ENCODE peak calls at places on chromosome 7, in six cellular contexts. V is PC-3, Q is GM12878, Z is neuronal stem cell, S is H9, X is fibroblast of lung. L is an unnamed sample.

GRCh38 chr7:122487131-122487530 is 182.6 kb upstream of the FEZF1 start:
- DNase-seq in V (peak), Q (no peak), Z (no peak), S (no peak), X (peak), L (no peak)

GRCh38 chr7:132709971-132710567 is 133.8 kb upstream of the PLXNA4 start:
- DNase-seq in V (peak), Q (no peak), Z (peak), S (no peak), X (peak), L (no peak)

GRCh38 chr7:74289660-74290589 is 718 bp downstream of the CLIP2 start:
- DNase-seq in V (peak), Q (no peak), Z (no peak), S (no peak), X (no peak), L (no peak)

GRCh38 chr7:44847509-44847919 is 373 bp downstream of the H2AZ2 start:
- DNase-seq in V (peak), Q (peak), Z (no peak), S (no peak), X (peak), L (peak)

GRCh38 chr7:27952393-27953290 is 212.7 kb downstream of the TAX1BP1 start:
- DNase-seq in V (no peak), Q (no peak), Z (no peak), S (no peak), X (peak), L (no peak)

GRCh38 chr7:91657386-91658120 is 222.9 kb downstream of the MTERF1 start:
- DNase-seq in V (peak), Q (no peak), Z (no peak), S (no peak), X (peak), L (no peak)

GRCh38 chr7:5636914-5637313 is 144.5 kb downstream of the RNF216 start:
- DNase-seq in V (peak), Q (no peak), Z (no peak), S (no peak), X (peak), L (no peak)

GRCh38 chr7:77757589-77757988 is 40.6 kb downstream of the TMEM60 start:
- DNase-seq in V (no peak), Q (peak), Z (no peak), S (no peak), X (no peak), L (peak)

GRCh38 chr7:27151341-27151944 is 940 bp downstream of the HOXA3 start:
- DNase-seq in V (peak), Q (no peak), Z (no peak), S (no peak), X (no peak), L (no peak)

GRCh38 chr7:151689196-151689971 is 169.7 kb upstream of the RHEB start:
- DNase-seq in V (no peak), Q (no peak), Z (no peak), S (no peak), X (peak), L (no peak)

GRCh38 chr7:157394246-157395191 is 57.7 kb downstream of the DNAJB6 start:
- DNase-seq in V (no peak), Q (no peak), Z (no peak), S (no peak), X (peak), L (no peak)

GRCh38 chr7:140041626-140042385 is 20.9 kb downstream of the PARP12 start:
- DNase-seq in V (no peak), Q (no peak), Z (no peak), S (no peak), X (peak), L (no peak)

GRCh38 chr7:112167144-112167543 is 39.1 kb downstream of the DOCK4 start:
- DNase-seq in V (no peak), Q (no peak), Z (no peak), S (no peak), X (no peak), L (no peak)

GRCh38 chr7:26843696-26844095 is 20.7 kb downstream of the SKAP2 start:
- DNase-seq in V (peak), Q (no peak), Z (no peak), S (no peak), X (peak), L (no peak)

GRCh38 chr7:55308186-55308929 is 56.8 kb upstream of the LANCL2 start:
- DNase-seq in V (no peak), Q (no peak), Z (no peak), S (no peak), X (peak), L (no peak)

GRCh38 chr7:4225352-4225751 is 456.7 kb upstream of the FOXK1 start:
- DNase-seq in V (no peak), Q (no peak), Z (no peak), S (no peak), X (no peak), L (no peak)

GRCh38 chr7:111475959-111476358 is 86.3 kb downstream of the IMMP2L start:
- DNase-seq in V (no peak), Q (no peak), Z (no peak), S (no peak), X (no peak), L (no peak)

GRCh38 chr7:47329320-47329926 is 252.5 kb downstream of the TNS3 start:
- DNase-seq in V (no peak), Q (no peak), Z (no peak), S (no peak), X (no peak), L (no peak)

GRCh38 chr7:47328392-47329319 is 253.3 kb downstream of the TNS3 start:
- DNase-seq in V (no peak), Q (no peak), Z (no peak), S (no peak), X (no peak), L (no peak)

GRCh38 chr7:47326808-47327207 is 255.1 kb downstream of the TNS3 start:
- DNase-seq in V (no peak), Q (no peak), Z (no peak), S (no peak), X (peak), L (no peak)

GRCh38 chr7:47327306-47327697 is 254.6 kb downstream of the TNS3 start:
- DNase-seq in V (no peak), Q (no peak), Z (no peak), S (no peak), X (peak), L (no peak)

GRCh38 chr7:47327698-47328391 is 254.1 kb downstream of the TNS3 start:
- DNase-seq in V (no peak), Q (no peak), Z (peak), S (peak), X (peak), L (no peak)
- H2AFZ ChIP-seq in V (no peak), Q (no peak), Z (peak), S (no peak), X (no peak), L (no peak)

DNA sequence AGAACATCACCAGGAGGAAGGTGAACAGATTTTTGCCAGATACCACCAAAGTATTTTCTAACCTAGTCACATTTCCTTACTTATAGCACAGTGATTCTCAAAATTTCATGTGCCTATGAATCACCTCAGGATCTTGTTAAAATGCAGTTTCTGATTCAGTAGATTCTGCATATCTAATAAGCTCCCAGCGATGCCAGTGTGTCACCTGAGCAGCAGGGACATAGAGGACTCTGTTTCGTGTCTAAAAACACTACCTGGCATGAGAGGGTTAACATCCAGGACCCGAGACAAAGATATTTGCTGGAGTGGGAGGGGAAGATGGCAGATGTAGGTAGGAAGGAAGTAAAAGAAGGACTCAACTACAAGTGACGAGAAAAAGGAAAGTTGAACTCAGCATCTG is 252.1 kb upstream of the KMT2E start:
- DNase-seq in V (no peak), Q (no peak), Z (no peak), S (no peak), X (no peak), L (no peak)
- H2AFZ ChIP-seq in V (no peak), Q (no peak), Z (no peak), S (no peak), X (no peak), L (no peak)

GRCh38 chr7:135205850-135206249 is 5.5 kb downstream of the WDR91 start:
- DNase-seq in V (no peak), Q (no peak), Z (no peak), S (no peak), X (no peak), L (no peak)

GRCh38 chr7:135208417-135208793 is 2.9 kb downstream of the WDR91 start:
- DNase-seq in V (no peak), Q (no peak), Z (no peak), S (no peak), X (peak), L (no peak)

GRCh38 chr7:135207739-135208416 is 3.4 kb downstream of the WDR91 start:
- DNase-seq in V (no peak), Q (no peak), Z (no peak), S (no peak), X (no peak), L (no peak)

GRCh38 chr7:135209225-135209834 is 2.0 kb downstream of the WDR91 start:
- DNase-seq in V (no peak), Q (no peak), Z (no peak), S (no peak), X (no peak), L (no peak)

GRCh38 chr7:135206887-135207738 is 4.2 kb downstream of the WDR91 start:
- DNase-seq in V (no peak), Q (peak), Z (no peak), S (no peak), X (no peak), L (no peak)
- H2AFZ ChIP-seq in V (no peak), Q (peak), Z (no peak), S (no peak), X (no peak), L (no peak)

DNA sequence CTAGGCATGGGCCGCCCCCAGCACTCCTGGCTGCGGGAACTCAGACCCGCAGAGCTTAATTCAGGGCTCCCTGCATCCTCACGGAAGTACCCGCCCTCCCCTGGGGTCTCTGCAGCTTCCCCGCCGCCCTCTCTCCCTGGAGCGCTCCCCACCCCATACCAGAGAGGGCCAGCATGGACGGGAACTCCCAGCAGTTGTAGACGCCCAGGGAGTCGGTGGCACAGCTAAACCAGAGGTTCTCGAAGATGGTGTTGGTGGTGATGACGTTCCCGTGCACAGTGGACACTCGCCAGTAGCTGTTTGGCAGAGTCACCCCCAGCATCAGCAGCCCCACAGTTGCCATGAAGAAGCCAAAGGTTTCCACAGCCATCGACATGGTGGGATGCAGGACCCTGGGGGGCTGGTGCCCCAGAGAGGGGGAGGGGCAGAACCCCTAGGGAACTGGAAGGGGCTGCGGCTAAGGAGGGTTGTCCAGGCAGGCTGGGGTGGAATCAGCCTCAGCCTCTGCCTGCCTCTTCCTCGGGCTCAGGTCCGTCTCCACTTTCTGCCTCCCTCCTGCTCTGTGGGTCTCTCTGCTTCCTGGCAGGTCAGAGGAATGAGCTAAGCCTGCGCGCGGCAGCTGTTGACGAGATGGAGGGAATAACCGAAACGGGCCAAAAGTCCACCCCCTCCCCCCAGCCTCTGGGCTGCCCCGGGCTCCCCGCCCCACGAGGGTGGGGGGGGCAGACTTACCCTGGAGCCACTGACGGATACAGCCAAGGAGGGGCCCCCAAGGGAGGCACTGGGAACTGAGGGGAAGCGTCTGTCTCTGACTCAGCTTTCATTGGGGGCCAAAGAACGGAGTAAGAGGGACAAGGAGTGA is at the start of gene CLDN15:
- DNase-seq in V (no peak), Q (no peak), Z (no peak), S (no peak), X (no peak), L (no peak)
- H2AFZ ChIP-seq in V (no peak), Q (no peak), Z (no peak), S (no peak), X (no peak), L (no peak)

DNA sequence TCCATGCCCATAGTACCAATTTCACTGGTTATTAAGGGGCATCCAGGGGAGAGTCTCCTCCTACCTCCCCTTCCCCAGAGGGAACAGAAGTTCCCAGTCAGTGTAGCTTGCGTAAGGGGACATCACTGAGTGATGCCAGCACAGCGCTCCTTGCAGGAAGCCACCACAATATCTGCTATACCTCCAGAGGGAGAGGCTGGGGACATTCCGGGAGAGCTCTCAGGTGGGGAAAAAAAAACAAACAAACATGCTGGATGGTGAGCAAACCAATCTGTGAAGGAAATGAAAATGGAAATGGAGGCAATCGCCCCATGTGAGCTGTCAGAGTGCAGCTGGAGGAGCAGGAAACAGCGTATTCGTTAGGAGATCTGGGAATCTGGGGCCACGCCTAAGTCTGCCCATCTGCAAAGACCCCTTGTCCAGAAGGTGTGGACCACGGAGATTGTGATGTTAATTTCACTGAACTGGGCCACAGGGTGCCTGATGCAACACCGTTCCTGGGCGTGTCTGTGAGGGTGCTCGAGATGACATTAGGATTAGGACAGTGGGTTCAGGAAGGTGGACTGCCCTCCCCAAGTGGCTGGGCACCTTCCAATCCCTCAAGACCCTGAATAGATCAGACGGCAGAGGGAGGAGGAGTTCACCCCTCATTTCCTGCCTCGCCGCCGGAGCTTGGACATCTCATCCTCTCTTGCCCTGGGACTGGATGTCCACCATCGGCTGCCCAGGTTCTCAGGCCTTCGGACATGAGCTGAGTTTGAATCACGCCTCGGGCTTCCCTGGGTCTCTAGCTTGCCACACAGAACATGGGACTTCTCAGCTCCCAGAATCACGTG is 30.5 kb downstream of the GNA12 start:
- DNase-seq in V (no peak), Q (no peak), Z (no peak), S (no peak), X (no peak), L (no peak)
- H2AFZ ChIP-seq in V (no peak), Q (no peak), Z (no peak), S (no peak), X (no peak), L (no peak)

DNA sequence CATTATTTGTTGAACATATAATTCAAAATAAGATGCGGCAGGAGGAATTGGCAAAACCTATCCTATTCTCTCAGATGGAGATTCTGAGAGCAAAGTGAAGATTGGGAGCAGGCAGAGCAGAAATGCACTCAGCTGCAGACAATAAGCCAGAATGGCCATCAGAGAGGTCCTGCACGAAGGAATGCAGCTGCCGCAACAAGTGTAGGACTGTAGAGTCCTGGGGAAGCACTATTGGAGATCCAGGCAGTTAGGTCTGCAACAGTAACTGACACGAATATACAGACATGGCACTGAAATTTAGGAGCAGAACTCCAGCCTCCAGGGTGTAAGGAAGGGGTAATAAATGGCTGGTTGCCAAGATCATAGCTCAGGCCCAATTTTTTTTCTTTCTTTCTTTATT is 10.4 kb upstream of the COL1A2 start:
- DNase-seq in V (no peak), Q (no peak), Z (no peak), S (no peak), X (no peak), L (no peak)
- H2AFZ ChIP-seq in V (no peak), Q (no peak), Z (peak), S (no peak), X (no peak), L (no peak)

DNA sequence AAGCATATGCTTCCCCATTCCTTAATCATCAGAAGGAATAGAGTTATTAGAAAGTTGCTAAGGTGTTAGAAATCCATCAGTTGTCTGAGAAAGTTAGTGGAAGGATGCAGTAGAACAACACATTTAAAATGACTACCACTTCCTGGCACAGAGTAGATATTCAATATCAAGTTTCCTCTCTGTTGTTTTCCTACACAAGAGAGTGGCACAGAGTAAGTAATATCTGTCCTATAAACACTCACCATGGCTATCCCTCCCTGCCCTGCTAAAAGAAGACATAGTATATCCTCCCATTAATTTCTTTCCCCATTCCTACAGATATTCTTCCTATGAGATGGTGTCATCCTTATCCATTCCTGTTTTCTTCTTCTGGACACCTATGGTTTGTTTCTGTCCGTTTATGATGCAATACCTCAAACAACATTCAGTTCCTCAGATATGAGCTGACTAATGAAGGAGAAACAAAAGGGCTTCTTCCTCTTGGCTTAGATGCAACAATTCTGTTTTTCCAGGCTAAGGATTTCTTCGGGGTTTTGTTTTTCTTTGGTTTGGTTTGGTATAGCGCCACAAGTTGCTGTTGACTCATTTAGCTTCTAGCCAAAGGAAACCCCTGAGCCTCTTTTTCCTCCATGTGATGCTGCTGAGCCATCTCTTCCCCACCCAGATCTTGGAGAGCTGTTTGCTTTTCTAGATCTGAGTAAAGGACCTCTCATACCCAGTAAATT is 32.9 kb upstream of the BPGM start:
- DNase-seq in V (peak), Q (no peak), Z (no peak), S (no peak), X (peak), L (no peak)
- H2AFZ ChIP-seq in V (no peak), Q (no peak), Z (no peak), S (no peak), X (no peak), L (no peak)

DNA sequence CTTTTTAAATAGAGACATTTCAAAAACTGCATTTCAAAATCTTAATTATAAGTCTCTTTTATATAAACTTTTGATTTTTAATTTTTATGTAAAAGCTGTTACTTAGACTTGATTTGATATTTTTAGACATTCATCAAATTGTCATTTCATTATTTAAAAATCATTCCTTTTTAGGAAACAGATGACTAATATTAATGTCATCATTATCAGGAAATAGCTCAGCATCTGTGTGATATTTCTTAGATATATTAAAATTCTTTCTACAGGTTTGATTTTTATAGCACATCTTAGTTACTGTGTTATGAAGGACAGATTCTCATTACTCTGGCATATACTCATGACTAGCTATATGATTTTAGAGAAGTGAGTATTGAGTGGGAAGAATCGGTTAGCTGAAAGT is 17.2 kb downstream of the RUNDC3B start:
- DNase-seq in V (no peak), Q (no peak), Z (no peak), S (no peak), X (no peak), L (no peak)
- H2AFZ ChIP-seq in V (no peak), Q (no peak), Z (no peak), S (no peak), X (no peak), L (no peak)

DNA sequence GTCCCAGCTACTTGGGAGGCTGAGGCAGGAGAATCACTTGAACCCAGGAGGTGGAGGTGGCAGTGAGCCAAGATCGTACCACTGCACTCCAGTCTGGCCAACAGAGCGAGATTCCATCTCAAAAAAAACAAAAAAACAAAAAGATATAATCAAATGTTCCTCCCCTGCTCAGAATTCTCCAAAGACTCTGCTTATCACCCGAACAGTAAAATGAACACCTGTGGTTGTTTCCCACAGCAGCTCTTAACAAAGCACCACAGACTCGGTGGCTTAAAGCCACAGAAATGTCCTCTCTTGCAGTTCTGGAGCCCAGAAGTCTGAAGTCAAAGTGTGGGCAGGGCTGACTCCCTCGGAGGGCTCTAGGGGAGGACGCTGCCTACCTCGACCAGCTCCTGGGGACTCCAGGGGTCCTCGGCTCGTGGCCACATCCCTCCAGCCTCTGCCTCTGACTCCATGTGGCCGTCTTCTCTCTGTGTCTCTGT is 4.1 kb upstream of the INTS1 start:
- DNase-seq in V (no peak), Q (no peak), Z (no peak), S (no peak), X (no peak), L (peak)
- H2AFZ ChIP-seq in V (no peak), Q (no peak), Z (no peak), S (no peak), X (no peak), L (no peak)